ENCODE peak calls at places on chromosomes 3 and 15, in eight cellular contexts. I is astrocyte of the spinal cord, Y is adrenal gland, U is brain microvascular endothelial cell, B is fibroblast of pulmonary artery, M is heart right ventricle, A is mucosa of descending colon, L is fibroblast of the aortic adventitia. D is an unnamed sample.

GRCh38 chr15:79644091-79644490 is 212.0 kb downstream of the MINAR1 start:
- DNase-seq in M (no peak), B (peak; percentile 65), U (peak; percentile 69), L (peak; percentile 67), I (peak; percentile 65), A (no peak), Y (no peak), D (no peak)

GRCh38 chr3:187520027-187520945 is 149.9 kb downstream of the SST start:
- DNase-seq in M (peak; percentile 70), I (no peak), L (peak; percentile 18), A (no peak), Y (peak; percentile 23), U (no peak), B (no peak), D (no peak)

GRCh38 chr15:23074684-23075083 is 35.3 kb upstream of the TUBGCP5 start:
- DNase-seq in U (no peak), I (peak; percentile 8), Y (no peak), L (peak; percentile 3), B (no peak), A (no peak), M (no peak), D (no peak)

GRCh38 chr3:115092220-115092791 is 54.8 kb downstream of the ZBTB20 start:
- DNase-seq in M (peak; percentile 74), U (peak; percentile 63), L (peak; percentile 77), A (no peak), I (peak; percentile 69), B (peak; percentile 79), Y (peak; percentile 75), D (no peak)

GRCh38 chr3:101828289-101828688 is 21.0 kb upstream of the NFKBIZ start:
- DNase-seq in I (no peak), M (no peak), U (no peak), B (no peak), Y (no peak), A (no peak), L (no peak), D (no peak)

GRCh38 chr3:186821429-186822367 is 15.4 kb upstream of the RFC4 start:
- DNase-seq in B (peak; percentile 81), M (no peak), U (peak; percentile 70), Y (no peak), L (peak; percentile 87), I (peak; percentile 66), A (no peak), D (no peak)

GRCh38 chr3:115022835-115023398 is 124.2 kb downstream of the ZBTB20 start:
- DNase-seq in M (no peak), B (peak; percentile 7), L (no peak), I (no peak), Y (no peak), U (no peak), A (no peak), D (no peak)

GRCh38 chr15:76059320-76060097 is at the start of gene TMEM266:
- DNase-seq in Y (peak; percentile 52), M (peak; percentile 7), B (no peak), A (peak; percentile 43), L (peak; percentile 15), I (peak; percentile 13), U (no peak), D (no peak)

GRCh38 chr3:150497956-150498355 is 48.3 kb downstream of the SERP1 start:
- DNase-seq in M (no peak), L (peak; percentile 65), Y (peak; percentile 61), B (peak; percentile 69), U (peak; percentile 44), I (peak; percentile 31), A (no peak), D (no peak)

GRCh38 chr3:182179631-182180030 is 467.9 kb downstream of the SOX2 start:
- DNase-seq in L (no peak), A (no peak), M (no peak), I (no peak), U (no peak), B (no peak), Y (no peak), D (no peak)

DNA sequence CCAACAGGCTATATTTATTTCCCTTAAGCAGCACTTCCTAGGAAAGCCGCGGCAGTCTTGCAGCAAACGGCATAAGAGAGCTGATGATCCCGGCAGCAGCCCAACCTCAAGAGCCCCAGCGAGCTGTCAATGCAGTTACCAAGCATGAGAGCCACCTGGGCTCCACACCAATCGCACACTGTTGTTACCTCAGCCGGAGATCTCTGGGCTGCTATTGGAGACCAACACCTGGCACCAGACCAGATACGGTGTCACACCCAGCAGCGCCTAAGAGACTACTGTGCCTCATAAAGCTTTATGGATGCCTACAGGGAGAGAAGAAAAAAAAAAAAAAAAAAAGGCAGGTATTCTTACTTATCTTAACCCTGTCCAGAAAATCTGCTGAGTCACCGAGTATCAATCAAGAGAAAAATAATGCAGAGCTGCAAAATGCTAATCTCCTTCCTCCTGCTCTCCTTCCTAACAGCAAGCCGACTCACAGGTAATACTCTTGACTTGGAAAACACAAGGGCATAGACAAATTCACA is 11.6 kb downstream of the ABCC5 start:
- DNase-seq in B (peak; percentile 15), L (peak; percentile 27), Y (peak; percentile 81), I (peak; percentile 42), A (peak; percentile 91), U (peak; percentile 12), M (peak; percentile 44), D (peak; percentile 87)
- H3K4me3 ChIP-seq in B (no peak overlapping the region), L (no peak overlapping the region), Y (no peak overlapping the region), I (no peak overlapping the region), A (no peak overlapping the region), U (no peak overlapping the region), M (no peak overlapping the region), D (peak overlapping the region; percentile 0)

GRCh38 chr3:16808393-16809107 is 76.2 kb upstream of the PLCL2 start:
- DNase-seq in L (no peak), A (no peak), U (no peak), B (no peak), I (no peak), Y (no peak), M (no peak), D (no peak)
- TF ChIP-seq CTCF in L (no peak), A (no peak), U (no peak), B (no peak), I (no peak), Y (no peak), M (no peak), D (no peak)

DNA sequence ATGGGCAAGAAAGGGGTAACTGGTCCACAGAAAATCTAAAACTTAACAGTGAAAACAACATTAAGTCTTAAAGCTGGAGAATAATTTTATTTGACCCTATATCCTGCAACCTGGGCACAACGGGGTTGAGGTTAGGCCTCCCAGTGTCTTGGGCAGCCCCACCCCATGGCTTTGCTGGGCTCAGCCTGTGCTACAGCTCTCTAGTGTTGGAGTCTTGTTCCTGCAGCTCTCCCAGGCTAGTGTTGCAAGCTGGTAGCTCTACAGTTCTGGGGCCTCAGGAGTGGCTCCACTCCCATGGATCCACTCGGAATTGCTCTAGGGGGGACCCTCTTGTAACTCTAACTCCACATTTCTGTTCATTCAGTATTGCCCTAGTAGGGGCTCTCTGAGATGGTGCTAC is 24.9 kb upstream of the GNB4 start:
- DNase-seq in M (no peak), L (no peak), Y (no peak), B (no peak), U (no peak), I (no peak), A (no peak), D (no peak)
- H3K4me3 ChIP-seq in M (no peak overlapping the region), L (no peak overlapping the region), Y (no peak overlapping the region), B (no peak overlapping the region), U (no peak overlapping the region), I (no peak overlapping the region), A (no peak overlapping the region), D (no peak overlapping the region)

DNA sequence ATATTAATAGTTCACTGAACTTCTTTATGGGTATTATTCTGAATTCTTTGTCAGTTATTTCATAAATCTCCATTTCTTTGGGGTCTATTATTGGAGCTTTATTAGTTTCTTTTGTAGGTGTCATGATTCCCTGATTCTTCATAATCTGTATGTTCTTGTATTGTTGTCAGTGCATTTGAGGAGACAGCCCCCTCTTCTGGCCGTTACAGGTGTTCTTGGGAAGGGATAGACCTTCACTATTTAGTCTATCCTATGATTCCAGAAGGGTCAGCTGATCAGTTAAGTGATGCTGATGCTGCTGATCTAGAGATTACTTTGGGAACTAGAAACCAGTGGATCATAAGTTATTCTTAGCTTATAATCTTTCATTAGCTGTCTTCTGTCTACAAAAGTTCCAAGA is 34.9 kb downstream of the TMEM39A start:
- DNase-seq in I (no peak), A (no peak), L (no peak), M (no peak), U (no peak), B (no peak), Y (no peak), D (no peak)
- TF ChIP-seq CTCF in I (no peak), A (no peak), L (no peak), M (no peak), U (peak; percentile 22), B (peak; percentile 1), Y (no peak), D (no peak)

D was measured in retinal pigment epithelial cell.